ENCODE peak calls at places on chromosomes 4 and X, in six cellular contexts. B is epithelial cell of esophagus, G is spleen, Z is kidney, F is cardiac fibroblast, H is right cardiac atrium. L is an unnamed sample.

GRCh38 chrX:14997271-14997670 is 124.0 kb downstream of the MOSPD2 start:
- DNase-seq in B (no peak), G (no peak), Z (no peak), F (no peak), H (no peak), L (no peak)

GRCh38 chr4:165326831-165327210 is 648 bp upstream of the MSMO1 start:
- DNase-seq in B (peak; percentile 50), G (peak; percentile 77), Z (no peak), F (no peak), H (no peak), L (peak; percentile 75)

GRCh38 chr4:150582881-150583286 is 933 bp downstream of the MAB21L2 start:
- DNase-seq in B (no peak), G (peak; percentile 66), Z (peak; percentile 67), F (peak; percentile 17), H (peak; percentile 56), L (no peak)

GRCh38 chr4:80173387-80173786 is 23.9 kb upstream of the PRDM8 start:
- DNase-seq in B (peak; percentile 87), G (no peak), Z (no peak), F (peak; percentile 91), H (no peak), L (peak; percentile 93)

GRCh38 chr4:72536443-72536842 is 32.6 kb downstream of the ADAMTS3 start:
- DNase-seq in B (no peak), G (no peak), Z (no peak), F (no peak), H (no peak), L (no peak)

GRCh38 chrX:118495958-118496762 is 545 bp downstream of the DOCK11 start:
- DNase-seq in B (peak; percentile 8), G (peak; percentile 95), Z (peak; percentile 87), F (peak; percentile 33), H (peak; percentile 82), L (peak; percentile 32)

GRCh38 chrX:108285918-108286317 is 152.3 kb downstream of the COL4A6 start:
- DNase-seq in B (no peak), G (no peak), Z (no peak), F (no peak), H (no peak), L (no peak)

GRCh38 chr4:108359936-108360681 is 191.4 kb upstream of the LEF1 start:
- DNase-seq in B (no peak), G (no peak), Z (no peak), F (no peak), H (no peak), L (no peak)

GRCh38 chr4:155658665-155659064 is 8.0 kb upstream of the GUCY1A1 start:
- DNase-seq in B (no peak), G (no peak), Z (no peak), F (no peak), H (no peak), L (no peak)

GRCh38 chr4:29213020-29213419 is 1507.1 kb upstream of the PCDH7 start:
- DNase-seq in B (no peak), G (no peak), Z (no peak), F (no peak), H (no peak), L (no peak)

GRCh38 chr4:128657638-128658037 is 151.9 kb upstream of the JADE1 start:
- DNase-seq in B (no peak), G (no peak), Z (no peak), F (no peak), H (no peak), L (no peak)

GRCh38 chrX:97843200-97843811 is 959.6 kb downstream of the RPA4 start:
- DNase-seq in B (no peak), G (no peak), Z (peak; percentile 38), F (no peak), H (peak; percentile 27), L (no peak)

GRCh38 chrX:39195156-39195555 is 393.9 kb downstream of the MID1IP1 start:
- DNase-seq in B (no peak), G (no peak), Z (no peak), F (no peak), H (no peak), L (no peak)

GRCh38 chrX:5869786-5870185 is 358.9 kb downstream of the NLGN4X start:
- DNase-seq in B (peak; percentile 9), G (no peak), Z (no peak), F (no peak), H (no peak), L (no peak)

GRCh38 chrX:57329008-57329407 is 42.5 kb downstream of the FAAH2 start:
- DNase-seq in B (peak; percentile 0), G (no peak), Z (no peak), F (no peak), H (no peak), L (no peak)

DNA sequence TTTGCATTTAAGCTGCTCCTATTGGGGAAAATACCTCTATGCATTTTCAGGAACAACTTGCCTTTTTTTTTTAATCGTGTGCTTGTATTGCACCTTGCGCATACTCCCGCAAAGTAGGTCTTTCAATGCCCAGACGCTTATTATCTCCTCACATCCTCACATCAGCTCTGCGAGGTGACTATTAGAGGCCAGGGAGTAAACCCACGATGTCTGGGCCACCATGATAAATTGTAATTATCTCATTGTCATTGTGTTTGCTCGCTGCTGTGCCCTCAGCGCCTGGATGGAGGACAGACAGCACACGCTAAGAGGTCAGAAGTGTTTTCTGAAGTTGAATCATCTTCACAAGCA is 974 bp upstream of the RELL1 start:
- DNase-seq in B (no peak), G (no peak), Z (no peak), F (peak; percentile 8), H (no peak), L (no peak)
- H3K4me3 ChIP-seq in B (peak overlapping the region; percentile 44), G (peak overlapping the region; percentile 68), Z (peak overlapping the region; percentile 80), F (peak overlapping the region; percentile 54), H (peak overlapping the region; percentile 57), L (peak overlapping the region; percentile 56)

DNA sequence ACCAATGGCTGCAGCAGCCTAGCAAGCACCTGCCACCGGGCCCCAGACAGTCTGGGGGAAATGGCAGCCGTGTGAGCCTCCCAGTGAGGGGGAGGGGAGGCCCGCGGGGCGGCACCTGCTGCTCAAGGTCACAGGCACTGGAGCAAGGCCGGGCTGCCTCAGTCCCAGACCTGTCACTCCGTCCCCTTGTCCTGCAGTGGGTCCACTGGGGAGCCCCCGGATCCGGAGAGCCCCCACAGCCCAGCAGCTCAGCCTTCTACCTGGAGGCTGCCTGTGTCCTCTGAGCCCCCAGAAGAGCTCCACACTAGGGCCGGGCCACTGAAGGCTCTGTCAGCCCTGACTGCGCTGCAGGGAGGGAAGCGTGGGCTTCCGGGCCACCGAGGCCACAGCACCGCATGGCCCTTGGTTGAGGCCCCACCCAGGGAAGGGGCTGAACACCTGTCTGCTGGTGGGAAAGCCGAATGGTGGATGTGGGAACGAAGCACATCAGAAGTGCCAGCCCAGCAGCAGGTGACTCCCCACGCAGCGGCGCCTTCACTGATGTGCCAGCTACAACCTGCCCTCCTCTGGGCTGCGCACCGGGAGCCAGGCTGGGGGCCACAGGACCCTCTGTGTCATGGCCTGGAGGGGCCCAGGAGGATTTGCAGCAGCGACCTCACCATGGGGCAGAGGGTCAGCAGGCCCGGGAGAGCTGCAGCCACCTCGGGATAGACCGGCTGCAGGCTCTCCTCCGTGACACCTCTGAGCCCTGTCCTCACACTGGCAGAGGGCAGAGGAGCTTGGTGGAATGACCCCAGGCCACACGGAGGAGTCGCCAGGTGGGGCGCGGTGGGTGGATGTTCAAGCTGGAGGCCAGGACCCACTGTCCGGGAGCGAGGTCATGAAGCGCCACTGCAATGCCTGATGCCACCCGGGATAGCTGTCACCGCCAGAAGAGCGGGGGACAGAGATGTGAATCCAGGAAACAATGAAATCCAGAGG is 35.0 kb upstream of the MXD4 start:
- DNase-seq in B (no peak), G (peak; percentile 78), Z (peak; percentile 70), F (no peak), H (no peak), L (no peak)
- H3K4me3 ChIP-seq in B (no peak overlapping the region), G (no peak overlapping the region), Z (no peak overlapping the region), F (no peak overlapping the region), H (no peak overlapping the region), L (no peak overlapping the region)

GRCh38 chrX:76148753-76149152 is 24.1 kb upstream of the PBDC1 start:
- DNase-seq in B (peak; percentile 17), G (peak; percentile 84), Z (no peak), F (peak; percentile 40), H (no peak), L (peak; percentile 43)

GRCh38 chrX:76153221-76153620 is 19.6 kb upstream of the PBDC1 start:
- DNase-seq in B (no peak), G (no peak), Z (no peak), F (no peak), H (no peak), L (no peak)

DNA sequence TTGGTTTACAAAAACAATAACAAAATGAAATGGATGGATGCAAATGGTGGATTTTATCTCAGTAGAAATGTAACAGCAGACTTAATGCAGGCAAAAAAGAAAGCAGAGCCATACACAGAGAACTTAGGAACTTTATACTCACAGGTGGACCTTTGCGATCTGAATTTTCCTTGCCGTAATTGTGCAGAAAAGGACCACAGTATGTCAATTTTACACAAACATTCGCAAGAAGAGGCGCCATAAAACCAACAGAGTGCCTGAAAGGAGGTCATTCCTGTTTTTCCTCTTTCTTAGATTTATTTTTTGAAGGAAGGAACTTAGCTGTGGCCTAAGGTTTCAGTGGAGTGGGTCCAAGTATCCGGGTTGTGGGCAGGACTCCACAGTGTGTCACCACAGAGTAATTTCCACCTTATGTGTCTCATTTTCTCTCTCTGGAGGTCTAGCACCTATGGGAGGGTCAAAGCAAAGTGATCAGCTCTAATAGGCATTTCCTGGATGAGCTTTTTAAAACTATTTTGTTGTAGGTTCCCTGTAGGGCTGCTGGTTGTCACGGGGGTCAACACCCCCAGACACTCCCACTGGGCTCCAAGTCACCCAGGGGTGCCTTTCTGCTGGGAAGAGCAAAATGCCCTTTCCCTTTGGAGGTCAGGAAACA is 24.7 kb upstream of the PBDC1 start:
- DNase-seq in B (peak; percentile 47), G (no peak), Z (no peak), F (peak; percentile 36), H (no peak), L (peak; percentile 51)
- H3K4me3 ChIP-seq in B (no peak overlapping the region), G (peak overlapping the region; percentile 7), Z (no peak overlapping the region), F (no peak overlapping the region), H (peak overlapping the region; percentile 42), L (peak overlapping the region; percentile 5)

DNA sequence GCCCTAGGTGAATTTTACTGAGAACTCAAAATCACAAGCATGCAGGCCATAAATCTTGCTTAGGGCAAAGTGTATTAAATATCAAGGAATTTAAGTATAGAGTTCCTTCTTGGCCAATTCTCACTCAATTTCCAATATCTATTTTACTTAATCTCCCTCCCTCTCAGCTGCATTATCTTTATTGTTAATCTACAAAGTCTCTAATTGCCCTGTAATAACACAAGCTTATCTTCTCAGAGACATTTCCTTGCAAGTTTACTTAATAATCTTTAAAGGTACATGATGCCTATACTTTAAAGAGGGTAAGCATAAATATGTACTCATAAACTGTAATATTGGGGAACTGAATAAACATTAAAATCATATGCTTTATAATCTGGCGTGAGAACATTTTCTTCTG is 26.9 kb upstream of the MAOB start:
- DNase-seq in B (no peak), G (no peak), Z (no peak), F (no peak), H (no peak), L (no peak)
- H3K4me3 ChIP-seq in B (no peak overlapping the region), G (no peak overlapping the region), Z (no peak overlapping the region), F (no peak overlapping the region), H (no peak overlapping the region), L (no peak overlapping the region)

DNA sequence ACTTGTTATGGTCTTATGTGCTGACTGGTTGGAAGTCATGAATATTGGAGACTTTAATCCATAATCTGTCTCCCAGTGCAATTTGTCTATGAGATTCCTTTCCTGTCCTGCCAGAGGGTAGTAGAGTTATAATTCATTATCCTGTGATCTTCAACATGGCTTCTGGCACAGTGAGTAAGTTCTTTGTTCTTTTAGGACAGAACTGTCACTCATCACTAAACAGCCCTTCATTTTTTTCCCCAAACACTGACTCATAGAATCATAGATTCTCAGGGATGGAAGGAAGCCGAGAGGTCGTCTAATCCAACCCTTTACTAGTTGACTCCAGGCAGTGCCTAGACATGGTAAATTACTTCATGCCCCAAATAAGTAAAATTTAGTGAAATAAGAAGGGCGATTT is 78.4 kb downstream of the LUZP4 start:
- DNase-seq in B (peak; percentile 61), G (no peak), Z (no peak), F (peak; percentile 31), H (no peak), L (peak; percentile 41)
- H3K4me3 ChIP-seq in B (no peak overlapping the region), G (no peak overlapping the region), Z (no peak overlapping the region), F (no peak overlapping the region), H (no peak overlapping the region), L (no peak overlapping the region)